ENCODE peak calls at places on chromosomes 16 and 17, in seven cellular contexts. One of them, this sample, is unnamed.

GRCh38 chr17:8739104-8739503 is 5.5 kb downstream of the CCDC42 start:
- DNase-seq in ovary: no peak
- DNase-seq in GM04504: no peak
- DNase-seq in nephron progenitor cell: peak; percentile 80
- DNase-seq in GM20000: no peak
- DNase-seq in neuronal stem cell: peak; percentile 76
- DNase-seq in NCI-H2081: no peak
- DNase-seq in this sample: no peak

GRCh38 chr16:47973552-47973951 is 182.2 kb downstream of the ABCC12 start:
- DNase-seq in ovary: no peak
- DNase-seq in GM04504: no peak
- DNase-seq in nephron progenitor cell: no peak
- DNase-seq in GM20000: no peak
- DNase-seq in neuronal stem cell: no peak
- DNase-seq in NCI-H2081: no peak
- DNase-seq in this sample: no peak

GRCh38 chr17:57045868-57046671 is 39.0 kb upstream of the AKAP1 start:
- DNase-seq in ovary: no peak
- DNase-seq in GM04504: no peak
- DNase-seq in nephron progenitor cell: no peak
- DNase-seq in GM20000: peak; percentile 79
- DNase-seq in neuronal stem cell: no peak
- DNase-seq in NCI-H2081: no peak
- DNase-seq in this sample: no peak

GRCh38 chr17:31549121-31549524 is 157.6 kb downstream of the RAB11FIP4 start:
- DNase-seq in ovary: no peak
- DNase-seq in GM04504: no peak
- DNase-seq in nephron progenitor cell: no peak
- DNase-seq in GM20000: no peak
- DNase-seq in neuronal stem cell: no peak
- DNase-seq in NCI-H2081: no peak
- DNase-seq in this sample: no peak

GRCh38 chr17:74214642-74215331 is 1.4 kb downstream of the TTYH2 start:
- DNase-seq in ovary: no peak
- DNase-seq in GM04504: no peak
- DNase-seq in nephron progenitor cell: no peak
- DNase-seq in GM20000: no peak
- DNase-seq in neuronal stem cell: no peak
- DNase-seq in NCI-H2081: no peak
- DNase-seq in this sample: no peak

GRCh38 chr16:70638814-70639792 is 7.3 kb upstream of the IL34 start:
- DNase-seq in ovary: no peak
- DNase-seq in GM04504: no peak
- DNase-seq in nephron progenitor cell: no peak
- DNase-seq in GM20000: no peak
- DNase-seq in neuronal stem cell: no peak
- DNase-seq in NCI-H2081: no peak
- DNase-seq in this sample: no peak

GRCh38 chr17:17739388-17740066 is 58.3 kb downstream of the RAI1 start:
- DNase-seq in ovary: peak; percentile 68
- DNase-seq in GM04504: peak; percentile 46
- DNase-seq in nephron progenitor cell: no peak
- DNase-seq in GM20000: no peak
- DNase-seq in neuronal stem cell: no peak
- DNase-seq in NCI-H2081: no peak
- DNase-seq in this sample: no peak

GRCh38 chr17:38559880-38560230 is 45.9 kb downstream of the SRCIN1 start:
- DNase-seq in ovary: no peak
- DNase-seq in GM04504: no peak
- DNase-seq in nephron progenitor cell: no peak
- DNase-seq in GM20000: no peak
- DNase-seq in neuronal stem cell: no peak
- DNase-seq in NCI-H2081: no peak
- DNase-seq in this sample: no peak

GRCh38 chr16:11871193-11871592 is 19.9 kb upstream of the RSL1D1 start:
- DNase-seq in ovary: no peak
- DNase-seq in GM04504: peak; percentile 5
- DNase-seq in nephron progenitor cell: peak; percentile 13
- DNase-seq in GM20000: no peak
- DNase-seq in neuronal stem cell: no peak
- DNase-seq in NCI-H2081: no peak
- DNase-seq in this sample: no peak

GRCh38 chr17:12510535-12510934 is 155.2 kb upstream of the MYOCD start:
- DNase-seq in ovary: no peak
- DNase-seq in GM04504: no peak
- DNase-seq in nephron progenitor cell: no peak
- DNase-seq in GM20000: no peak
- DNase-seq in neuronal stem cell: no peak
- DNase-seq in NCI-H2081: no peak
- DNase-seq in this sample: no peak

GRCh38 chr17:76538941-76539340 is 903 bp upstream of the PRCD start:
- DNase-seq in ovary: no peak
- DNase-seq in GM04504: no peak
- DNase-seq in nephron progenitor cell: no peak
- DNase-seq in GM20000: no peak
- DNase-seq in neuronal stem cell: no peak
- DNase-seq in NCI-H2081: no peak
- DNase-seq in this sample: no peak

GRCh38 chr16:627458-628239 is 3.1 kb upstream of the WFIKKN1 start:
- DNase-seq in ovary: peak; percentile 63
- DNase-seq in GM04504: no peak
- DNase-seq in nephron progenitor cell: no peak
- DNase-seq in GM20000: no peak
- DNase-seq in neuronal stem cell: no peak
- DNase-seq in NCI-H2081: no peak
- DNase-seq in this sample: peak; percentile 70

GRCh38 chr16:69120096-69120664 is 12.2 kb downstream of the CHTF8 start:
- DNase-seq in ovary: no peak
- DNase-seq in GM04504: no peak
- DNase-seq in nephron progenitor cell: no peak
- DNase-seq in GM20000: no peak
- DNase-seq in neuronal stem cell: no peak
- DNase-seq in NCI-H2081: no peak
- DNase-seq in this sample: no peak

GRCh38 chr17:41914358-41914766 is 4.4 kb downstream of the ACLY start:
- DNase-seq in ovary: no peak
- DNase-seq in GM04504: no peak
- DNase-seq in nephron progenitor cell: no peak
- DNase-seq in GM20000: no peak
- DNase-seq in neuronal stem cell: no peak
- DNase-seq in NCI-H2081: no peak
- DNase-seq in this sample: no peak

GRCh38 chr17:74037320-74037719 is 166.2 kb upstream of the RPL38 start:
- DNase-seq in ovary: no peak
- DNase-seq in GM04504: no peak
- DNase-seq in nephron progenitor cell: peak; percentile 28
- DNase-seq in GM20000: no peak
- DNase-seq in neuronal stem cell: no peak
- DNase-seq in NCI-H2081: no peak
- DNase-seq in this sample: peak; percentile 48

GRCh38 chr17:10177131-10177920 is 21.1 kb downstream of the GAS7 start:
- DNase-seq in ovary: no peak
- DNase-seq in GM04504: no peak
- DNase-seq in nephron progenitor cell: peak; percentile 11
- DNase-seq in GM20000: no peak
- DNase-seq in neuronal stem cell: no peak
- DNase-seq in NCI-H2081: no peak
- DNase-seq in this sample: no peak

GRCh38 chr16:55868137-55868536 is 7.0 kb downstream of the CES5A start:
- DNase-seq in ovary: no peak
- DNase-seq in GM04504: no peak
- DNase-seq in nephron progenitor cell: no peak
- DNase-seq in GM20000: no peak
- DNase-seq in neuronal stem cell: no peak
- DNase-seq in NCI-H2081: no peak
- DNase-seq in this sample: no peak

GRCh38 chr16:5412721-5413120 is 315.1 kb upstream of the EEF2KMT start:
- DNase-seq in ovary: no peak
- DNase-seq in GM04504: no peak
- DNase-seq in nephron progenitor cell: peak; percentile 46
- DNase-seq in GM20000: no peak
- DNase-seq in neuronal stem cell: no peak
- DNase-seq in NCI-H2081: no peak
- DNase-seq in this sample: no peak

GRCh38 chr17:10127819-10128375 is 70.5 kb downstream of the GAS7 start:
- DNase-seq in ovary: peak; percentile 86
- DNase-seq in GM04504: peak; percentile 93
- DNase-seq in nephron progenitor cell: peak; percentile 32
- DNase-seq in GM20000: no peak
- DNase-seq in neuronal stem cell: no peak
- DNase-seq in NCI-H2081: no peak
- DNase-seq in this sample: no peak

GRCh38 chr16:87363771-87364476 is 19.7 kb downstream of the FBXO31 start:
- DNase-seq in ovary: peak; percentile 56
- DNase-seq in GM04504: no peak
- DNase-seq in nephron progenitor cell: peak; percentile 34
- DNase-seq in GM20000: no peak
- DNase-seq in neuronal stem cell: no peak
- DNase-seq in NCI-H2081: no peak
- DNase-seq in this sample: no peak

GRCh38 chr16:72996291-72997062 is 51.5 kb downstream of the ZFHX3 start:
- DNase-seq in ovary: no peak
- DNase-seq in GM04504: no peak
- DNase-seq in nephron progenitor cell: no peak
- DNase-seq in GM20000: no peak
- DNase-seq in neuronal stem cell: no peak
- DNase-seq in NCI-H2081: no peak
- DNase-seq in this sample: no peak

GRCh38 chr17:16980813-16981731 is 9.2 kb upstream of the TNFRSF13B start:
- DNase-seq in ovary: no peak
- DNase-seq in GM04504: no peak
- DNase-seq in nephron progenitor cell: no peak
- DNase-seq in GM20000: peak; percentile 67
- DNase-seq in neuronal stem cell: no peak
- DNase-seq in NCI-H2081: no peak
- DNase-seq in this sample: no peak